ENCODE peak calls at places on chromosomes 16 and 17, in ten cellular contexts. N is vagina, A is fibroblast of villous mesenchyme, P is uterus, E is prostate gland, Q is ovary, W is heart right ventricle, I is ascending aorta, H is testis, B is fibroblast of lung. X is an unnamed sample.

GRCh38 chr16:57946181-57946801 is 24.6 kb downstream of the CNGB1 start:
- DNase-seq in H (no peak), I (no peak), A (no peak), Q (no peak), P (no peak), B (no peak), E (no peak), N (no peak), W (no peak), X (no peak)

GRCh38 chr16:1920727-1921155 is 2.5 kb upstream of the HS3ST6 start:
- DNase-seq in N (no peak), H (peak), E (no peak), Q (no peak), A (no peak), B (peak), I (no peak), W (no peak), P (no peak), X (no peak)

GRCh38 chr17:73744411-73744810 is 100.2 kb upstream of the SDK2 start:
- DNase-seq in P (no peak), H (no peak), I (no peak), E (no peak), B (no peak), N (no peak), A (no peak), W (no peak), Q (no peak), X (no peak)

GRCh38 chr16:82755570-82756282 is 129.0 kb downstream of the CDH13 start:
- DNase-seq in P (no peak), A (no peak), N (no peak), H (no peak), W (no peak), E (no peak), I (no peak), Q (no peak), B (peak), X (no peak)

GRCh38 chr16:1077877-1078578 is 5.5 kb downstream of the SSTR5 start:
- DNase-seq in I (no peak), N (no peak), P (no peak), Q (no peak), E (no peak), B (no peak), A (no peak), W (no peak), H (no peak), X (no peak)

GRCh38 chr17:42061641-42062487 is 11.5 kb upstream of the C17orf113 start:
- DNase-seq in A (no peak), Q (no peak), P (no peak), B (no peak), H (no peak), N (no peak), I (no peak), E (no peak), W (no peak), X (no peak)

GRCh38 chr16:31135535-31136286 is at the start of gene PRSS8:
- DNase-seq in Q (no peak), E (peak), W (no peak), N (no peak), B (no peak), H (no peak), P (no peak), I (no peak), A (no peak), X (no peak)

GRCh38 chr17:21295036-21295952 is 10.8 kb downstream of the MAP2K3 start:
- DNase-seq in A (peak), B (no peak), I (no peak), N (no peak), P (no peak), Q (no peak), E (no peak), H (no peak), W (peak), X (no peak)

GRCh38 chr16:85767569-85767968 is 16.7 kb upstream of the C16orf74 start:
- DNase-seq in B (peak), I (no peak), W (no peak), P (no peak), Q (no peak), E (no peak), A (peak), N (no peak), H (no peak), X (no peak)

GRCh38 chr16:57616871-57617270 is 11.6 kb upstream of the ADGRG1 start:
- DNase-seq in E (no peak), P (no peak), B (no peak), W (no peak), N (no peak), A (no peak), Q (no peak), H (no peak), I (peak), X (no peak)

GRCh38 chr17:44065668-44066203 is 735 bp downstream of the LSM12 start:
- DNase-seq in E (no peak), H (no peak), I (no peak), B (no peak), W (no peak), P (no peak), A (peak), Q (no peak), N (no peak), X (no peak)

GRCh38 chr17:50661795-50662391 is 27.2 kb downstream of the ABCC3 start:
- DNase-seq in E (peak), B (peak), Q (no peak), I (peak), N (no peak), P (peak), H (peak), A (peak), W (no peak), X (peak)

GRCh38 chr16:23402100-23402499 is 50.9 kb downstream of the COG7 start:
- DNase-seq in B (no peak), P (no peak), I (no peak), E (no peak), A (no peak), W (no peak), H (no peak), N (no peak), Q (no peak), X (no peak)

GRCh38 chr16:3087243-3087791 is 11.8 kb downstream of the ZSCAN10 start:
- DNase-seq in I (no peak), H (no peak), B (no peak), N (no peak), Q (no peak), P (no peak), W (peak), E (no peak), A (no peak), X (no peak)

GRCh38 chr17:10745231-10745630 is 15.4 kb upstream of the TMEM220 start:
- DNase-seq in W (no peak), P (no peak), N (no peak), A (no peak), I (no peak), H (no peak), Q (no peak), B (no peak), E (no peak), X (no peak)

GRCh38 chr16:8907096-8907495 is 24.9 kb downstream of the LITAFD start:
- DNase-seq in E (no peak), B (no peak), Q (no peak), P (no peak), I (no peak), N (no peak), W (no peak), A (no peak), H (no peak), X (no peak)

GRCh38 chr17:13967416-13967815 is 101.9 kb upstream of the COX10 start:
- DNase-seq in N (no peak), E (no peak), I (no peak), P (no peak), H (no peak), A (no peak), Q (no peak), W (no peak), B (no peak), X (no peak)

GRCh38 chr16:57305159-57305811 is 20.8 kb upstream of the PLLP start:
- DNase-seq in H (peak), E (no peak), A (no peak), I (peak), W (no peak), B (no peak), Q (no peak), P (peak), N (no peak), X (no peak)

GRCh38 chr17:50787106-50787505 is 19.8 kb upstream of the ANKRD40CL start:
- DNase-seq in W (no peak), Q (no peak), A (no peak), H (no peak), N (no peak), I (no peak), P (no peak), B (no peak), E (peak), X (no peak)

GRCh38 chr17:73591278-73592078 is 52.8 kb downstream of the SDK2 start:
- DNase-seq in W (no peak), E (no peak), N (no peak), B (no peak), A (no peak), I (no peak), H (no peak), Q (no peak), P (no peak), X (no peak)

GRCh38 chr17:76716146-76716833 is 5.5 kb upstream of the MXRA7 start:
- DNase-seq in A (peak), W (no peak), N (no peak), B (peak), E (no peak), H (peak), I (peak), P (peak), Q (no peak), X (peak)

GRCh38 chr17:40063034-40063765 is 435 bp downstream of the THRA start:
- DNase-seq in B (no peak), Q (peak), N (no peak), E (no peak), P (peak), A (peak), I (no peak), W (peak), H (no peak), X (no peak)

GRCh38 chr16:85704011-85704410 is 15.3 kb upstream of the GINS2 start:
- DNase-seq in A (no peak), E (no peak), H (no peak), N (no peak), I (no peak), P (no peak), B (no peak), W (no peak), Q (no peak), X (no peak)

GRCh38 chr17:34671191-34671590 is 91.8 kb downstream of the TMEM132E start:
- DNase-seq in A (no peak), P (no peak), E (no peak), Q (no peak), H (no peak), N (peak), I (no peak), W (no peak), B (no peak), X (no peak)

GRCh38 chr16:85134794-85135153 is 22.5 kb upstream of the CIBAR2 start:
- DNase-seq in H (no peak), N (no peak), E (no peak), A (no peak), Q (no peak), W (peak), B (no peak), I (no peak), P (no peak), X (no peak)

GRCh38 chr17:47995241-47995935 is 24.5 kb downstream of the CDK5RAP3 start:
- DNase-seq in I (no peak), E (no peak), Q (no peak), H (no peak), N (no peak), B (no peak), P (no peak), A (no peak), W (no peak), X (no peak)

GRCh38 chr17:80070375-80071115 is 30.8 kb upstream of the GAA start:
- DNase-seq in B (no peak), W (no peak), E (no peak), A (no peak), H (peak), P (no peak), N (no peak), Q (peak), I (no peak), X (no peak)

GRCh38 chr16:46822270-46822669 is 8.7 kb downstream of the C16orf87 start:
- DNase-seq in Q (no peak), E (no peak), H (no peak), I (no peak), W (no peak), A (peak), N (no peak), P (no peak), B (peak), X (peak)

GRCh38 chr17:82520041-82520910 is 744 bp downstream of the FOXK2 start:
- DNase-seq in Q (peak), B (no peak), N (no peak), P (peak), W (peak), A (peak), H (peak), I (no peak), E (no peak), X (no peak)

GRCh38 chr16:5490499-5490898 is 392.9 kb upstream of the EEF2KMT start:
- DNase-seq in P (no peak), Q (no peak), W (no peak), E (peak), B (no peak), N (no peak), A (no peak), H (peak), I (no peak), X (no peak)

GRCh38 chr17:4249452-4250029 is 14.2 kb downstream of the ANKFY1 start:
- DNase-seq in W (no peak), B (peak), Q (no peak), H (no peak), P (no peak), A (peak), I (no peak), E (no peak), N (no peak), X (peak)

GRCh38 chr17:73255671-73256181 is 6.0 kb downstream of the CPSF4L start:
- DNase-seq in Q (peak), P (peak), A (peak), W (peak), E (peak), N (no peak), H (peak), B (peak), I (no peak), X (no peak)

DNA sequence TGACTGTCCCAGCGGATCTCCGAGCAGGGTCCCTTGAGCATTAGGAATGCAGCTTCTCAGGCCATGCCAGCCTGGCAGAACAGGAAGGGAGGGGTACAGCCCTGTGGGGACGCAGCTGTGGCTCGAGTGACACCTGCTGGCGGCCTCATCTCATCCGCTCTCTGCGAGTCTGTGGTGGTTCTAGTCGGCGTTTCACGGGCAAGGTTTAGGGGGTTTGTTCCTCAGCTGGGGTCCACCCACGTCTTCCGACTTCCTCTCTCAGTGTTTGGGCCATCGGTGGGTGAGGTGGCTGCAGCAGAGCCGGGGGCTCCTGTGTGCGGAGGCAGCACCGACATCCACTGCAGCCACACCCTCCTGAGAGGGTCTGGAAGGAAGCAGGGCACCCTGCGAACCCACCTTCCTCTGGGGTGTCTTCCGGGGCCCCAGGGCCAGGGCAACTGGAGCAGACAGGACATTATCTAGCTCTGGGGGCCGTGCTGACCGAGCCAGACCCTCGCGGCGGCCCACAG is 33.3 kb downstream of the JPH3 start:
- DNase-seq in W (no peak), E (peak), I (no peak), P (peak), N (no peak), H (peak), B (peak), A (peak), Q (peak), X (no peak)
- TF ChIP-seq CTCF in W (peak), E (peak), I (peak), P (peak), N (no peak), H (no peak), B (peak), A (peak), Q (peak), X (peak)

GRCh38 chr17:49375544-49375943 is 13.5 kb upstream of the ZNF652 start:
- DNase-seq in N (no peak), Q (no peak), B (no peak), E (no peak), P (no peak), I (no peak), H (no peak), A (no peak), W (no peak), X (no peak)
- H3K4me3 ChIP-seq in N (no peak), Q (no peak), B (no peak), E (no peak), P (no peak), I (no peak), H (no peak), A (no peak), W (no peak), X (no peak)

DNA sequence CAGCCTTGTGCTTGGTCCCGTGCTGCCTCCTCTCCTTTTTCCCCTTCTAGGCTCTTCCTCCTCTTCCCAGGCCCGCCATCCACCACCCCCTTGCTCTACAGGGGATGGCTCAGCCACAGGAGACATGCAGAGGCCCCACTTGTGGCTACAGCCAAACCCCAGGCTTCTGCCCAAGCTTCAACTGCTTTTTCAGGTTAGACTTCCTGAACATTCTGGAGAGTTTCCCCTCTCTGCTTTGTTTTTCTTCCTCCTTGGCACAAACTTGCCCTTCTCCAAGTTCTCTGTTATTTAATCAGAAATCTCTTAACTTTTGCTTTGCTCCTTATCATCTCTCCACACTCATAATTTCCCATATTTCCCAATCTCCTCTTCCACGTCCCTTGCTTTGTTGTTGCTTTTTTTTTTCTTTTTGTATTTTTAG is 18.3 kb upstream of the HAS3 start:
- DNase-seq in N (no peak), E (no peak), Q (no peak), A (no peak), B (no peak), H (no peak), W (no peak), I (no peak), P (no peak), X (no peak)
- TF ChIP-seq CTCF in N (no peak), E (no peak), Q (no peak), A (no peak), B (no peak), H (no peak), W (no peak), I (no peak), P (no peak), X (no peak)

GRCh38 chr16:16917201-16917600 is 538.3 kb downstream of the NPIPA7 start:
- DNase-seq in Q (no peak), E (no peak), A (no peak), P (no peak), W (no peak), N (no peak), H (no peak), B (no peak), I (no peak), X (no peak)
- H3K4me3 ChIP-seq in Q (no peak), E (no peak), A (no peak), P (no peak), W (no peak), N (no peak), H (no peak), B (no peak), I (no peak), X (no peak)

DNA sequence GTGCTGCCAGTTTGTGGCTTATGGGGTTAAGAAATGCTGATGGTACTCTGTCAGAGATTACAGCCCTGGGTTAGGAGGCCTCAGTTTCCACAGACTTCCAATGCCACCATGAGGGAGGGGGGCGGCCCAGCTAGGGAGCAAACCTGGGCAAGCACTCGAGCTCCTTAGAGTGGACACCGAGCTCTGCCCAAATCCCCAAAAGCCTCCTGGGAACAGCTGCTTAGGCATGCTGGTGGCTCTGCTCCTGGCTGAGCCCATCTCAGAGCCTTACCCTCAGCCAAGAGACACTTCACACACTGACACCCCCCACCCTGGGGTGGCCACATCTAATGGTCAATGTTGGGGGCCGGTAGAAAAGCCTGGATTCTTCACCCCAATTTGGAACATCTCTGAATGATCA is 66.1 kb downstream of the C16orf78 start:
- DNase-seq in E (no peak), P (no peak), I (no peak), W (no peak), Q (no peak), A (no peak), H (no peak), N (no peak), B (no peak), X (no peak)
- TF ChIP-seq CTCF in E (no peak), P (no peak), I (no peak), W (no peak), Q (no peak), A (no peak), H (no peak), N (no peak), B (no peak), X (no peak)

DNA sequence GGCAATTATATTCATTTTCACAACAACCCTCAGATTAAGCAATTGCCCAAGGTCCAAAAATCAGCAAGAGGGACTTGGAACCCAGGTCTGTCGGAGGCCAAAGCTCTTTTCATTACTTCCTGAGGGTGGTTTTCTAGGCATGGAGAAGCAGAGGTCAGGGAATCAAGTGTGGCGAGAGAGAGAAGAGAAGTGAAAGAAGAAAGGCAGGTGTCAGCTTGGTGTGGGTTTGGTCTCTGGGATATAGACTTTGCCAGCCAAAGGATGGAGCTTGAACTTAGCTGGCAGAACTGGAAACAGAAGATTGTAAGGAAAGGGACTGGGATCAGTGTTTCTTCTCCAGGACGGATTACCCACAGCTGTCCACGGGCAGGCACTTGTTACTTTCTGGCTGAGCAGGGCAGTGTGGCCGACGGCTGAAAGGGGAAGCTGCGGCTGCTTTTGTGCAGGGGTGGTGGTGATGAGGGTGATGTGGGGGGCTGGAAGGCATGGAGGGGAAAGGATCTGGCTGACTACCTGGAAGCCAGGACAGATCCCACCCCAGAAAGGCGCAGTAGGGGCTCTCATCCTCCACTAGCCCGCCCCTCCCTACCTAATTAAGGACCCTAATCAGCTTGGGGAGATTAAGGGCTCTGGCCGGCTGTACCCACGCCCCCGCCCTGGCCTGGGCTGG is at the start of gene GUCY2D:
- DNase-seq in H (no peak), A (no peak), N (no peak), I (no peak), E (no peak), P (no peak), W (no peak), Q (no peak), B (no peak), X (no peak)
- H3K4me3 ChIP-seq in H (peak), A (no peak), N (peak), I (peak), E (peak), P (no peak), W (peak), Q (no peak), B (no peak), X (no peak)

DNA sequence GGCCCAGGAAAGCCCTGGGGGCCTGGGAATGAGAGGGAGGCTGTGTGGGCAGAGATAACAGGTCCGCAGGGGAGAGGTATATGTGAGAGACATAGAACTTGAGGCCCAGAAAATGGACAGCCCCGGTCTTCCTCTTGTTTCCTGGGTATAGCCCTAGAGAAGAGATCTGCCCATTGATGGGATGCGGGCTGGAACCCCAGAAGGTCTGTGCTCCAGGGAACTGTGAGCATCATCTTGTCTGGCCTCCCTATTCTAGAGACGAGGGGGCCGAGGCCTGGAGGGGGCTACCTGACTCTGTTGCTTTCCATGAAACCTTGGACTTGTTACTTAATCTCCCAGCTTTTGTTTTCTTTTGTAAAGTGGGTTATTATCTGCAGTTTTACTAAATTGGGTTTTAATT is 53.9 kb downstream of the NKD1 start:
- DNase-seq in Q (no peak), N (no peak), W (no peak), I (no peak), A (no peak), E (no peak), B (no peak), P (no peak), H (no peak), X (no peak)
- TF ChIP-seq CTCF in Q (no peak), N (no peak), W (no peak), I (no peak), A (no peak), E (no peak), B (no peak), P (no peak), H (no peak), X (no peak)

X was measured in astrocyte of the cerebellum.